ENCODE peak calls at places on chromosomes 13 and 19, in nine cellular contexts. O is aorta; J is vagina; L is lower lobe of right lung; A is HAP-1; Z is psoas muscle; X is tibial artery; V is H9; Y is CD4-positive, alpha-beta memory T cell. Q is an unnamed sample. For H3K9me3 and H3K4me1, the result is how much of the 10 kb centered on the place peaks cover.

GRCh38 chr13:59230484-59231264 is 933.1 kb downstream of the DIAPH3 start:
- DNase-seq in O (no peak), L (no peak), A (no peak), Z (no peak), J (no peak), V (no peak), X (no peak), Y (no peak), Q (no peak)

GRCh38 chr13:77375554-77375953 is 48.7 kb upstream of the MYCBP2 start:
- DNase-seq in L (no peak), X (no peak), Y (no peak), O (no peak), V (no peak), A (peak), J (no peak), Z (no peak), Q (no peak)

GRCh38 chr13:102742506-102742905 is 31.1 kb downstream of the TEX30 start:
- DNase-seq in L (no peak), A (no peak), O (no peak), V (no peak), Y (no peak), J (no peak), Z (no peak), X (no peak), Q (no peak)

GRCh38 chr19:5147074-5147970 is 178.4 kb downstream of the KDM4B start:
- DNase-seq in X (peak), Z (no peak), J (no peak), L (peak), Y (no peak), A (no peak), O (peak), V (no peak), Q (peak)

GRCh38 chr19:29660835-29661234 is 4.4 kb upstream of the PLEKHF1 start:
- DNase-seq in J (no peak), O (peak), Y (no peak), X (no peak), V (no peak), L (no peak), Z (no peak), A (no peak), Q (peak)

GRCh38 chr19:18102916-18103542 is 5.5 kb downstream of the MAST3 start:
- DNase-seq in V (no peak), O (no peak), Z (no peak), J (no peak), X (no peak), Y (no peak), L (no peak), A (no peak), Q (no peak)

GRCh38 chr19:33254245-33254824 is 28.7 kb upstream of the SLC7A10 start:
- DNase-seq in Y (no peak), O (no peak), X (no peak), J (no peak), V (no peak), A (no peak), Z (no peak), L (no peak), Q (no peak)

GRCh38 chr13:86464193-86464592 is 665.0 kb upstream of the SLITRK6 start:
- DNase-seq in O (no peak), Z (no peak), A (peak), Y (no peak), J (no peak), V (no peak), L (no peak), X (no peak), Q (no peak)

GRCh38 chr19:33064117-33064777 is 441 bp downstream of the RHPN2 start:
- DNase-seq in V (peak), Z (peak), L (peak), Y (no peak), J (no peak), X (no peak), O (no peak), A (peak), Q (peak)

GRCh38 chr19:35013047-35013819 is 13.1 kb downstream of the GRAMD1A start:
- DNase-seq in O (peak), J (no peak), L (peak), V (peak), Y (peak), A (peak), X (peak), Z (peak), Q (peak)

GRCh38 chr13:46523972-46524737 is 28.8 kb upstream of the LRCH1 start:
- DNase-seq in L (no peak), X (no peak), Y (no peak), Z (no peak), A (no peak), J (no peak), V (no peak), O (no peak), Q (no peak)

GRCh38 chr13:51444922-51445321 is 7.9 kb downstream of the INTS6 start:
- DNase-seq in L (no peak), Y (peak), V (no peak), A (no peak), X (no peak), O (no peak), Z (no peak), J (no peak), Q (no peak)

GRCh38 chr13:101511766-101512165 is 59.3 kb downstream of the ITGBL1 start:
- DNase-seq in L (no peak), V (no peak), A (no peak), O (no peak), Y (no peak), J (no peak), X (no peak), Z (no peak), Q (no peak)

GRCh38 chr13:110953416-110953815 is 38.5 kb upstream of the ANKRD10 start:
- DNase-seq in A (no peak), O (no peak), Z (no peak), X (no peak), L (no peak), V (no peak), J (no peak), Y (no peak), Q (no peak)

DNA sequence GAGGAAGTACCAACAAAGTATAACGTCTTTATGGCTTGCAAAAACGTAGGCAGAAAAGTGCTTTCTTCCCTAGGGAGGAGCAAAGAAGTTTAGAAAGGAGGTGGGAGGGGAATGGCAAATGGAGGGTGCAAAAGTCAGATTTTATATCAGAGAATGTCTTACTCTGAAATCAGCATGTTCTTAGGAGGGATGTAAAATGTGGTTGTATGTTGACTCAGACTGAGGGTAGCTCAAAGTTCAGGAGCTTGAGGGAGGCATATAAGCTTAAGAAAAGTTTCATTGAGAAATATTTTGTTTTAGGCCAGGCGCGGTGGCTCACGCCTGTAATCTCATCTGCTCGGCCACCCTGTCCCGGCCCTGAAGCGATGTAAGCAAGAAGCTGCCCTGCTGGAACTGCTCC is 1.7 kb downstream of the ZNF90 start:
- DNase-seq in Z (no peak), O (no peak), Y (no peak), A (no peak), X (no peak), J (no peak), V (no peak), L (no peak), Q (no peak)
- H3K9me3 ChIP-seq in Z (under half), O (under half), Y (under half), A (under half), X (under half), J (under half), V (under half), L (under half), Q (under half)

DNA sequence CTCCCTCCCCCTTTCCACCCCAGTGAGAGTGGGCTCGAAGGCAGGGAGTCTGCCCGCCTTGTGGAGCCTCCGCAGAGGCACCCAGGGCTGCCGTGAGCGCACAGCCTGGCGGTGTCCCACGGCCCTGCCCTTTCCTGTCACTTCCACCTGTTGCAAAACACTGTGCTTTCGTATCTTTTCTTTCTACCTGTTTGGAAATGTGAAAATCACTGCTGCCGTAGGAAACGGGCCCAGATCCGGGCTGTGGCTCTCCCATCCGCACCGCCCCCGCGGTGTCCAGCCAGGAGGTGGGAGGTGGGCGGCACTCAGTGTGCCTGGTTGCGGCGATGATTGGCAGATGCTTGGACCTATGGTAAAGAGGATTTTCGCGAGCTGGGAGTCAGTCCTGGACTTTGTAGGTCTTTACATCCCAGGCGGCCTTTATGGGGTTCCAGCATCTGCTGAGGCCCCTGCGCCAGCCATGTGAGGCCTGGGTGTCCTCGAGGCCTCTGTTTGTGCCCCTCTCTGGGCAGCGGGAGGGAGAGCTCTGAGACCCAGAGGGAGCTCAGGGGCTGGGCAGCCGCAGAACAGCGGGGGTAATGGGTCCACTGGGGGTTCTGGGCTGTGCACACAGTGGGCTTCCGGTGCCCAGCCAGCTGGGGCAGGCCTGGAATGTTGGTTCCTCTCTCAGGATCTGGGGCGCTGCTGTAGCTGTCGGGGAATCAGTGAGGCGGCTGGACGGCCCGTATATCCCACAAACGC is 6.1 kb downstream of the STK11 start:
- DNase-seq in O (no peak), J (no peak), V (peak), X (no peak), Z (peak), Y (no peak), L (no peak), A (no peak), Q (peak)
- H3K4me1 ChIP-seq in O (under half), J (half or more), V (under half), X (half or more), Z (half or more), Y (half or more), L (half or more), A (under half), Q (half or more)

DNA sequence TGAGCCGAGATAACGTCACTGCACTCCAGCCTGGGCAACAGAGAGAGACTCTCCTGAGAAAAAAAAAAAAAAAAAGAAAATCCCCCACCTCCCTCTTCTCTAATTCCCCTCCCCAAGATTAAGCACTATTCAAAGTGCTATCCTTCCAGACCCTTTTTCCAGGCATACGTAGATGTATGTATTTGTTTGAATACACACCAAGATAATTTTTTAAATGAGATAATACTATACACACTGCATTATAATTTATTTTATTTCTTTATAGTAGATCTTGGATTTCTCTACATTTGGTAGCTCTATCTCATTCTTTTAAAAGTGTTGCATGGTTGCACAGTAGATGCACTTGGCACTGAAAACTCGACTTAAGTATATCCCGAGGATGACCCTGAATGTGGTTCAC is 32.5 kb downstream of the CAB39L start:
- DNase-seq in A (no peak), Y (no peak), L (no peak), O (no peak), Z (no peak), J (no peak), X (no peak), V (no peak), Q (no peak)
- H3K9me3 ChIP-seq in A (under half), Y (under half), L (under half), O (under half), Z (under half), J (under half), X (under half), V (under half), Q (under half)

GRCh38 chr13:33842207-33842606 is 24.3 kb downstream of the RFC3 start:
- DNase-seq in V (no peak), Y (no peak), Z (no peak), A (no peak), L (no peak), O (no peak), X (no peak), J (no peak), Q (no peak)

GRCh38 chr13:33832872-33833271 is 14.9 kb downstream of the RFC3 start:
- DNase-seq in Y (no peak), L (no peak), X (no peak), Z (no peak), J (no peak), V (no peak), O (no peak), A (no peak), Q (no peak)

DNA sequence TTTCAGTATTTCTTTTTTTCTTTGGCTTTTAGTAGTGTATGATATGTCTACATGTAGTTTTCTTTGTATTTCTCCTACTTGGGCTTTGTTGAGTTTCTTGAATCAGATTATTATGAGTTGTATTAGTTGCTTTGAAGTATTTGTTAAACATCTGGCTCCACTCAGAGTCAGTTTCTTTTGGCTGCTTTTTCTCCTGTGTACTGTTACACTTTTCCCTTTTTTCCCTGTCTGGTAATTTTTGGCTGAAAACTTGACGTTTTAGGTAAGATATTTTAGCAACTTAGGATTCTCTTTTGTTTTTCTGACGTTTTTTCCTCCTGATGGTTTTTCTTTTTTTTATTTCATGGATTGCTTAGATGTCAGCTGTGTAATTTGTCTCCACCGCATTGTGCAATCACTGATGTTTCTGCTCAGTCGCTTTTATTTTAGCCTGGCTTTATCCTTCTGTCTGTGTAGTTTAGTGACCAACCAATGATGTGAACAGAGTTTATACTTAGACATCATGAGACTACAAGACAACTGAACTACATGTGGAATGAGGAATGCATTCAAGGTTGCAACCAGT is 20.7 kb downstream of the RFC3 start:
- DNase-seq in Y (no peak), V (no peak), L (no peak), J (no peak), X (no peak), Z (no peak), A (no peak), O (no peak), Q (no peak)
- H3K4me1 ChIP-seq in Y (under half), V (under half), L (under half), J (under half), X (under half), Z (under half), A (under half), O (under half), Q (under half)

Q was measured in upper lobe of right lung.